ENCODE peak calls at places on chromosomes 2 and 18, in four cellular contexts. M, B, R and H are unnamed samples.

GRCh38 chr2:42414648-42415047 is 53.6 kb upstream of the COX7A2L start:
- DNase-seq in M (no peak), B (no peak), R (no peak), H (no peak)

GRCh38 chr2:107687087-107687486 is 139.6 kb upstream of the RGPD4 start:
- DNase-seq in M (no peak), B (no peak), R (no peak), H (no peak)

GRCh38 chr18:28804512-28805214 is 627.7 kb upstream of the CDH2 start:
- DNase-seq in M (no peak), B (no peak), R (no peak), H (no peak)

GRCh38 chr2:64649013-64649484 is 4.7 kb downstream of the SERTAD2 start:
- DNase-seq in M (no peak), B (peak; percentile 50), R (no peak), H (no peak)

GRCh38 chr2:160747771-160748170 is 254.2 kb upstream of the RBMS1 start:
- DNase-seq in M (no peak), B (no peak), R (no peak), H (peak; percentile 35)

GRCh38 chr2:85911836-85912692 is 23.3 kb upstream of the ST3GAL5 start:
- DNase-seq in M (no peak), B (no peak), R (no peak), H (peak; percentile 35)

GRCh38 chr2:122670932-122671331 is 915.5 kb downstream of the TSN start:
- DNase-seq in M (no peak), B (no peak), R (no peak), H (no peak)

GRCh38 chr2:43221660-43222471 is 4.5 kb downstream of the ZFP36L2 start:
- DNase-seq in M (peak; percentile 71), B (peak; percentile 90), R (no peak), H (peak; percentile 89)

GRCh38 chr18:74316257-74317180 is 880 bp downstream of the C18orf63 start:
- DNase-seq in M (no peak), B (no peak), R (no peak), H (no peak)

GRCh38 chr2:151381266-151381665 is 23.9 kb downstream of the TNFAIP6 start:
- DNase-seq in M (no peak), B (no peak), R (no peak), H (no peak)

GRCh38 chr2:99940963-99941362 is 201.4 kb downstream of the AFF3 start:
- DNase-seq in M (no peak), B (no peak), R (no peak), H (no peak)

GRCh38 chr2:127572841-127573240 is 37.4 kb downstream of the MYO7B start:
- DNase-seq in M (no peak), B (no peak), R (no peak), H (no peak)

GRCh38 chr18:26685438-26686173 is 137.3 kb upstream of the KCTD1 start:
- DNase-seq in M (no peak), B (no peak), R (no peak), H (no peak)

GRCh38 chr18:29147944-29148343 is 971.0 kb upstream of the CDH2 start:
- DNase-seq in M (no peak), B (no peak), R (no peak), H (peak; percentile 52)

GRCh38 chr2:182049783-182050182 is 64.1 kb downstream of the PPP1R1C start:
- DNase-seq in M (no peak), B (no peak), R (no peak), H (no peak)

GRCh38 chr2:10490806-10491291 is 42.7 kb upstream of the ODC1 start:
- DNase-seq in M (no peak), B (peak; percentile 75), R (no peak), H (no peak)

GRCh38 chr2:18578033-18578432 is 11.3 kb downstream of the NT5C1B start:
- DNase-seq in M (no peak), B (no peak), R (no peak), H (no peak)

GRCh38 chr2:240956935-240957655 is 41.3 kb upstream of the SNED1 start:
- DNase-seq in M (no peak), B (no peak), R (no peak), H (no peak)

GRCh38 chr2:233462202-233462785 is 104.3 kb downstream of the USP40 start:
- DNase-seq in M (no peak), B (no peak), R (no peak), H (no peak)

GRCh38 chr2:164981217-164981990 is 26.1 kb upstream of the SLC38A11 start:
- DNase-seq in M (no peak), B (no peak), R (no peak), H (peak; percentile 14)

GRCh38 chr18:79853993-79854364 is 56.2 kb downstream of the KCNG2 start:
- DNase-seq in M (no peak), B (no peak), R (no peak), H (no peak)

GRCh38 chr18:3851159-3851558 is 401.2 kb downstream of the TGIF1 start:
- DNase-seq in M (no peak), B (no peak), R (no peak), H (no peak)

GRCh38 chr2:182077451-182078142 is 91.9 kb downstream of the PPP1R1C start:
- DNase-seq in M (no peak), B (peak; percentile 14), R (no peak), H (peak; percentile 90)

GRCh38 chr2:190572251-190572650 is 37.7 kb upstream of the NEMP2 start:
- DNase-seq in M (no peak), B (no peak), R (no peak), H (no peak)

GRCh38 chr2:196266855-196267254 is 95.5 kb upstream of the STK17B start:
- DNase-seq in M (no peak), B (no peak), R (no peak), H (peak; percentile 91)

GRCh38 chr18:69109686-69110085 is 291.0 kb upstream of the DOK6 start:
- DNase-seq in M (no peak), B (no peak), R (no peak), H (no peak)

GRCh38 chr2:45105050-45105582 is 95.9 kb upstream of the SIX2 start:
- DNase-seq in M (no peak), B (no peak), R (no peak), H (no peak)

GRCh38 chr2:146762786-146763185 is 1082.0 kb upstream of the ACVR2A start:
- DNase-seq in M (no peak), B (no peak), R (no peak), H (no peak)

GRCh38 chr2:188365058-188365641 is 73.5 kb downstream of the GULP1 start:
- DNase-seq in M (no peak), B (no peak), R (no peak), H (no peak)

GRCh38 chr18:42341423-42341822 is 386.4 kb downstream of the PIK3C3 start:
- DNase-seq in M (no peak), B (no peak), R (no peak), H (no peak)

GRCh38 chr18:46814394-46814793 is 57.5 kb upstream of the ST8SIA5 start:
- DNase-seq in M (no peak), B (no peak), R (no peak), H (no peak)

GRCh38 chr2:218285604-218286003 is 6.7 kb downstream of the TMBIM1 start:
- DNase-seq in M (no peak), B (no peak), R (peak; percentile 20), H (peak; percentile 37)

GRCh38 chr2:207883002-207883780 is 113.5 kb upstream of the FZD5 start:
- DNase-seq in M (no peak), B (no peak), R (no peak), H (no peak)